ENCODE peak calls at places on chromosomes 7 and 10, in eight cellular contexts. One of them, this sample, is unnamed.

GRCh38 chr10:28139138-28139537 is 140.3 kb upstream of the ODAD2 start:
- DNase-seq in lower lobe of right lung: no peak
- DNase-seq in cardiac fibroblast: peak; percentile 26
- DNase-seq in A549: no peak
- DNase-seq in GM06990: no peak
- DNase-seq in PC-3: peak; percentile 74
- DNase-seq in GM12878: no peak
- DNase-seq in left ventricle myocardium inferior: no peak
- DNase-seq in this sample: no peak

GRCh38 chr7:27737591-27737990 is 2.4 kb upstream of the TAX1BP1 start:
- DNase-seq in lower lobe of right lung: no peak
- DNase-seq in cardiac fibroblast: no peak
- DNase-seq in A549: no peak
- DNase-seq in GM06990: no peak
- DNase-seq in PC-3: peak; percentile 28
- DNase-seq in GM12878: no peak
- DNase-seq in left ventricle myocardium inferior: no peak
- DNase-seq in this sample: no peak

GRCh38 chr10:122461729-122462532 is 578 bp downstream of the HTRA1 start:
- DNase-seq in lower lobe of right lung: peak; percentile 54
- DNase-seq in cardiac fibroblast: no peak
- DNase-seq in A549: peak; percentile 47
- DNase-seq in GM06990: no peak
- DNase-seq in PC-3: peak; percentile 15
- DNase-seq in GM12878: no peak
- DNase-seq in left ventricle myocardium inferior: no peak
- DNase-seq in this sample: no peak

GRCh38 chr7:113809591-113809990 is 109.2 kb downstream of the PPP1R3A start:
- DNase-seq in lower lobe of right lung: no peak
- DNase-seq in cardiac fibroblast: no peak
- DNase-seq in A549: no peak
- DNase-seq in GM06990: no peak
- DNase-seq in PC-3: no peak
- DNase-seq in GM12878: no peak
- DNase-seq in left ventricle myocardium inferior: no peak
- DNase-seq in this sample: no peak

GRCh38 chr10:122114156-122114747 is 125.3 kb downstream of the TACC2 start:
- DNase-seq in lower lobe of right lung: no peak
- DNase-seq in cardiac fibroblast: peak; percentile 14
- DNase-seq in A549: no peak
- DNase-seq in GM06990: no peak
- DNase-seq in PC-3: peak; percentile 8
- DNase-seq in GM12878: no peak
- DNase-seq in left ventricle myocardium inferior: no peak
- DNase-seq in this sample: no peak

GRCh38 chr10:50275650-50276235 is 24.4 kb upstream of the ASAH2 start:
- DNase-seq in lower lobe of right lung: peak; percentile 47
- DNase-seq in cardiac fibroblast: peak; percentile 24
- DNase-seq in A549: peak; percentile 34
- DNase-seq in GM06990: no peak
- DNase-seq in PC-3: peak; percentile 86
- DNase-seq in GM12878: peak; percentile 25
- DNase-seq in left ventricle myocardium inferior: peak; percentile 20
- DNase-seq in this sample: no peak

GRCh38 chr7:44052771-44053365 is 8.4 kb downstream of the DBNL start:
- DNase-seq in lower lobe of right lung: no peak
- DNase-seq in cardiac fibroblast: no peak
- DNase-seq in A549: no peak
- DNase-seq in GM06990: no peak
- DNase-seq in PC-3: no peak
- DNase-seq in GM12878: no peak
- DNase-seq in left ventricle myocardium inferior: peak; percentile 3
- DNase-seq in this sample: no peak

GRCh38 chr7:132029369-132030160 is 473.1 kb upstream of the PODXL start:
- DNase-seq in lower lobe of right lung: no peak
- DNase-seq in cardiac fibroblast: no peak
- DNase-seq in A549: no peak
- DNase-seq in GM06990: no peak
- DNase-seq in PC-3: peak; percentile 39
- DNase-seq in GM12878: no peak
- DNase-seq in left ventricle myocardium inferior: no peak
- DNase-seq in this sample: no peak

GRCh38 chr7:49513939-49514338 is 259.5 kb upstream of the VWC2 start:
- DNase-seq in lower lobe of right lung: no peak
- DNase-seq in cardiac fibroblast: no peak
- DNase-seq in A549: no peak
- DNase-seq in GM06990: no peak
- DNase-seq in PC-3: no peak
- DNase-seq in GM12878: no peak
- DNase-seq in left ventricle myocardium inferior: no peak
- DNase-seq in this sample: no peak

GRCh38 chr10:23439452-23439919 is 611 bp downstream of the OTUD1 start:
- DNase-seq in lower lobe of right lung: no peak
- DNase-seq in cardiac fibroblast: peak; percentile 27
- DNase-seq in A549: no peak
- DNase-seq in GM06990: peak; percentile 38
- DNase-seq in PC-3: no peak
- DNase-seq in GM12878: no peak
- DNase-seq in left ventricle myocardium inferior: peak; percentile 41
- DNase-seq in this sample: no peak

GRCh38 chr10:29895436-29895835 is 163.9 kb downstream of the JCAD start:
- DNase-seq in lower lobe of right lung: no peak
- DNase-seq in cardiac fibroblast: peak; percentile 91
- DNase-seq in A549: no peak
- DNase-seq in GM06990: no peak
- DNase-seq in PC-3: no peak
- DNase-seq in GM12878: no peak
- DNase-seq in left ventricle myocardium inferior: peak; percentile 69
- DNase-seq in this sample: no peak

GRCh38 chr10:70907619-70908425 is 19.5 kb upstream of the PCBD1 start:
- DNase-seq in lower lobe of right lung: no peak
- DNase-seq in cardiac fibroblast: no peak
- DNase-seq in A549: no peak
- DNase-seq in GM06990: no peak
- DNase-seq in PC-3: no peak
- DNase-seq in GM12878: no peak
- DNase-seq in left ventricle myocardium inferior: no peak
- DNase-seq in this sample: no peak

GRCh38 chr10:98308602-98309365 is 40.8 kb upstream of the LOXL4 start:
- DNase-seq in lower lobe of right lung: no peak
- DNase-seq in cardiac fibroblast: no peak
- DNase-seq in A549: no peak
- DNase-seq in GM06990: no peak
- DNase-seq in PC-3: no peak
- DNase-seq in GM12878: no peak
- DNase-seq in left ventricle myocardium inferior: no peak
- DNase-seq in this sample: no peak

GRCh38 chr10:96641896-96642295 is 55.1 kb upstream of the TM9SF3 start:
- DNase-seq in lower lobe of right lung: no peak
- DNase-seq in cardiac fibroblast: no peak
- DNase-seq in A549: no peak
- DNase-seq in GM06990: no peak
- DNase-seq in PC-3: no peak
- DNase-seq in GM12878: no peak
- DNase-seq in left ventricle myocardium inferior: no peak
- DNase-seq in this sample: no peak

GRCh38 chr10:116139886-116140285 is 133.1 kb downstream of the GFRA1 start:
- DNase-seq in lower lobe of right lung: no peak
- DNase-seq in cardiac fibroblast: no peak
- DNase-seq in A549: no peak
- DNase-seq in GM06990: no peak
- DNase-seq in PC-3: no peak
- DNase-seq in GM12878: no peak
- DNase-seq in left ventricle myocardium inferior: no peak
- DNase-seq in this sample: no peak

GRCh38 chr10:116133641-116134040 is 139.4 kb downstream of the GFRA1 start:
- DNase-seq in lower lobe of right lung: no peak
- DNase-seq in cardiac fibroblast: no peak
- DNase-seq in A549: no peak
- DNase-seq in GM06990: no peak
- DNase-seq in PC-3: no peak
- DNase-seq in GM12878: no peak
- DNase-seq in left ventricle myocardium inferior: no peak
- DNase-seq in this sample: no peak

GRCh38 chr10:116143673-116144072 is 129.3 kb downstream of the GFRA1 start:
- DNase-seq in lower lobe of right lung: no peak
- DNase-seq in cardiac fibroblast: no peak
- DNase-seq in A549: no peak
- DNase-seq in GM06990: no peak
- DNase-seq in PC-3: no peak
- DNase-seq in GM12878: no peak
- DNase-seq in left ventricle myocardium inferior: no peak
- DNase-seq in this sample: no peak

GRCh38 chr10:116134316-116134715 is 138.7 kb downstream of the GFRA1 start:
- DNase-seq in lower lobe of right lung: no peak
- DNase-seq in cardiac fibroblast: no peak
- DNase-seq in A549: no peak
- DNase-seq in GM06990: no peak
- DNase-seq in PC-3: no peak
- DNase-seq in GM12878: no peak
- DNase-seq in left ventricle myocardium inferior: no peak
- DNase-seq in this sample: no peak

DNA sequence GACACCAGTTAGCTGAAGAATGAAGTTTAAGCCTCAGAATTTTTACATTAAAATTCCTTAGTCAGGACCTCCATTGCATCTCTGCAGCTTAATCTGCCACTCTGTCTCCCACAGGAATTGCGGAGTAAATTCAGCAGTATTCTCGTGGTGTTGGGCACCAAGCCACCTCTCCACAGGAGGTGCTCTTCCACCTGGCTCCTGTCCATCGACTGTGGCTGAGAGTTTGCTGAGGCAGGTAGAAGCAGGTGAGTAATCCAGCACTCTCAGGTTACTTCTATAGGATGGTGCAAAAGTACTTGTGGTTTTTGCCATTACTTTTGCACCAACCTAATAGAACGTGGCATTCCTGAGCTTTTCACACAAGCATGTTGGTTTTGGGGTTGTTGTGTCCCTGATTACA is 134.1 kb downstream of the GFRA1 start:
- DNase-seq in lower lobe of right lung: no peak
- DNase-seq in cardiac fibroblast: no peak
- DNase-seq in A549: no peak
- DNase-seq in GM06990: no peak
- DNase-seq in PC-3: no peak
- DNase-seq in GM12878: no peak
- DNase-seq in left ventricle myocardium inferior: no peak
- DNase-seq in this sample: no peak
- TF ChIP-seq CTCF in lower lobe of right lung: no peak
- TF ChIP-seq CTCF in cardiac fibroblast: no peak
- TF ChIP-seq CTCF in A549: no peak
- TF ChIP-seq CTCF in GM06990: no peak
- TF ChIP-seq CTCF in PC-3: no peak
- TF ChIP-seq CTCF in GM12878: no peak
- TF ChIP-seq CTCF in left ventricle myocardium inferior: no peak
- TF ChIP-seq CTCF in this sample: no peak

DNA sequence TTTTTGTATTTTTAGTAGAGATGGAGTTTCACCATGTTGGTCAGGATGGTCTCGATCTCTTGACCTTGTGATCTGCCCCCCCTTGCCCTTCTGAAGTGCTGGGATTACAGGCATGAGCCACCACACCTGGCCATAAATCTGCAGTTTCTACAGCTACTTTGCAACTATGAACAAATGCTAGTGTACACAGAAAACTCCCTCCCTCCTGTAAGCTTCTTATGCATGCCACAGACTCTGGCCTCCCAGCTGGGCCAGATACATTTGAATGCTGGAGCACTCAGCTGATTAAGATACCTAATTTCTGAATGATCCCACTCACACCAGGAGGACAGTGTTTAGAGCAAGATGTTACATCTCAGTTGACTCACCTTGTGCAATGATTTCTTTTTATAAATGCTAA is 486.2 kb downstream of the KCNMA1 start:
- DNase-seq in lower lobe of right lung: no peak
- DNase-seq in cardiac fibroblast: no peak
- DNase-seq in A549: no peak
- DNase-seq in GM06990: no peak
- DNase-seq in PC-3: no peak
- DNase-seq in GM12878: no peak
- DNase-seq in left ventricle myocardium inferior: no peak
- DNase-seq in this sample: no peak
- TF ChIP-seq CTCF in lower lobe of right lung: no peak
- TF ChIP-seq CTCF in cardiac fibroblast: no peak
- TF ChIP-seq CTCF in A549: no peak
- TF ChIP-seq CTCF in GM06990: no peak
- TF ChIP-seq CTCF in PC-3: no peak
- TF ChIP-seq CTCF in GM12878: no peak
- TF ChIP-seq CTCF in left ventricle myocardium inferior: no peak
- TF ChIP-seq CTCF in this sample: no peak

DNA sequence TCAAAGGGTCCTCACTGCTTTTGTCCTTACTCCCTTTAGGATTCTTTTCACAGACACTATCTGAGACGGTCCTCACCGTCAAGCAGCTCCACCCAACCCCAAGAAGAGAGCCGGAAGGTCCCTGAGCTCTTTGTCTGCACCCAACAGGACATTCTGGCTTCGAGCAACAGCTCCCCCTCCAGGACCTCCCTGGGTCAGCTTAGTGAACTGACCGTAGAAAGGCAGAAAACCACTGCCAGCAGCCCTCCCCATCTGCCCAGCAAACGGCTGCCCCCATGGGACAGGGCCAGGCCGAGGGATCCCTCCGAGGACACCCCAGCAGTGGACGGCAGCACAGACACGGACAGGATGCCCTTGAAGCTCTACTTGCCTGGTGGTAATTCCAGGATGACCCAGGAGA is 19.9 kb downstream of the MINDY4 start:
- DNase-seq in lower lobe of right lung: no peak
- DNase-seq in cardiac fibroblast: no peak
- DNase-seq in A549: no peak
- DNase-seq in GM06990: no peak
- DNase-seq in PC-3: no peak
- DNase-seq in GM12878: no peak
- DNase-seq in left ventricle myocardium inferior: no peak
- DNase-seq in this sample: no peak
- TF ChIP-seq CTCF in lower lobe of right lung: peak; percentile 14
- TF ChIP-seq CTCF in cardiac fibroblast: no peak
- TF ChIP-seq CTCF in A549: no peak
- TF ChIP-seq CTCF in GM06990: no peak
- TF ChIP-seq CTCF in PC-3: no peak
- TF ChIP-seq CTCF in GM12878: no peak
- TF ChIP-seq CTCF in left ventricle myocardium inferior: peak; percentile 53
- TF ChIP-seq CTCF in this sample: no peak

DNA sequence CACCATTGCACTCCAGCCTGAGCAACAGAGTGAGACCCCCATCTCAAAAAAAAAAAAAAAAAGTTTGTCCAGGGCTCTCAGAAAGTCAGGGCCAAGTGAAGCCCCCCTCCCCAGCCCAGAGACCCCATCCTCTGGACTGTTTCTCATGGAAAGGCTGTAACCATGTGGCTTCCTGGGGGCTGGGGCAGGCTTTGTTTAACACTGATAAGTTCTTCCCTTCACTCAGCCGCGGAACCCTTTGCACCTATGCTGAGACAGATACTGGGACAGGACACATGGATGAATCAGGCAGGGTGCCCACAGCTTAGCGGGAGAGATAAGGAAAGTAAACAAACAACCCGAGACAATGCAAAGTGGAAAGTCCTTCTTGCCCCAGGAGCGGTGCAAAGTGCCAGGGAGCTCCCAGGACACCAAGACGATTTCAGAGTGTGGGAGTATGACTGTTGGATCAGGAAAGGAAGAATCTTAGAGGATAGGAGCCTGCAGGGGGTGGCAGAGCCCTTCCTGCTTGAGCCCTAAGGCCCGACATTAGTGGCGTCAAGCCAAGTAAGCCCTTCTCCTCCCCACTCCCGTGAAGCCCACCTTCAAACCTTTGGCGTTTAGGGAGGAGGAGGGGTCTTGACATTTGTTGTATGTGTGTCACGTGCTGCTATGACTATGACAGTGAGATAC is 11.6 kb downstream of the MLXIPL start:
- DNase-seq in lower lobe of right lung: no peak
- DNase-seq in cardiac fibroblast: peak; percentile 52
- DNase-seq in A549: peak; percentile 98
- DNase-seq in GM06990: no peak
- DNase-seq in PC-3: peak; percentile 62
- DNase-seq in GM12878: no peak
- DNase-seq in left ventricle myocardium inferior: no peak
- DNase-seq in this sample: no peak
- TF ChIP-seq CTCF in lower lobe of right lung: no peak
- TF ChIP-seq CTCF in cardiac fibroblast: peak; percentile 39
- TF ChIP-seq CTCF in A549: peak; percentile 77
- TF ChIP-seq CTCF in GM06990: no peak
- TF ChIP-seq CTCF in PC-3: peak; percentile 59
- TF ChIP-seq CTCF in GM12878: no peak
- TF ChIP-seq CTCF in left ventricle myocardium inferior: no peak
- TF ChIP-seq CTCF in this sample: no peak